ENCODE peak calls at places on chromosomes 1 and 21, in eight cellular contexts. N is AG09319; S is foreskin fibroblast; Y is ecto neural progenitor cell; K is neural crest cell; D is SK-N-MC; I is fibroblast of lung; Z is activated CD4-positive, alpha-beta T cell treated with anti-CD3 and anti-CD28 coated beads for 48 hours. U is an unnamed sample.

GRCh38 chr1:166838766-166839599 is at the start of gene POGK:
- DNase-seq in N (peak), S (peak), Y (peak), K (peak), D (no peak), I (peak), Z (peak), U (peak)

GRCh38 chr1:30148676-30149075 is 574.7 kb downstream of the MATN1 start:
- DNase-seq in N (no peak), S (no peak), Y (no peak), K (no peak), D (no peak), I (no peak), Z (no peak), U (no peak)

GRCh38 chr1:56469640-56470371 is 109.6 kb downstream of the PLPP3 start:
- DNase-seq in N (no peak), S (peak), Y (no peak), K (no peak), D (no peak), I (peak), Z (no peak), U (no peak)

GRCh38 chr1:32992489-32993214 is 28.0 kb upstream of the RNF19B start:
- DNase-seq in N (peak), S (peak), Y (peak), K (no peak), D (no peak), I (peak), Z (peak), U (peak)

GRCh38 chr1:76408303-76408702 is 333.8 kb downstream of the ST6GALNAC3 start:
- DNase-seq in N (no peak), S (no peak), Y (no peak), K (no peak), D (no peak), I (no peak), Z (no peak), U (no peak)

GRCh38 chr1:165925498-165926079 is 98.2 kb downstream of the UCK2 start:
- DNase-seq in N (no peak), S (no peak), Y (no peak), K (no peak), D (no peak), I (no peak), Z (no peak), U (no peak)

GRCh38 chr1:62288224-62288623 is 31.0 kb downstream of the KANK4 start:
- DNase-seq in N (no peak), S (no peak), Y (peak), K (no peak), D (no peak), I (no peak), Z (no peak), U (no peak)

GRCh38 chr1:178061632-178062031 is 32.3 kb upstream of the RASAL2 start:
- DNase-seq in N (no peak), S (no peak), Y (no peak), K (no peak), D (no peak), I (no peak), Z (no peak), U (no peak)

GRCh38 chr1:224879404-224879803 is 50.1 kb upstream of the DNAH14 start:
- DNase-seq in N (no peak), S (peak), Y (no peak), K (no peak), D (no peak), I (peak), Z (no peak), U (no peak)

GRCh38 chr21:44428281-44428942 is 26.9 kb upstream of the LRRC3 start:
- DNase-seq in N (no peak), S (no peak), Y (peak), K (no peak), D (peak), I (no peak), Z (peak), U (no peak)

GRCh38 chr1:116243673-116244101 is 129.4 kb upstream of the ATP1A1 start:
- DNase-seq in N (no peak), S (no peak), Y (no peak), K (no peak), D (no peak), I (no peak), Z (no peak), U (no peak)

GRCh38 chr1:23167353-23168078 is 1.1 kb downstream of the LUZP1 start:
- DNase-seq in N (no peak), S (peak), Y (peak), K (peak), D (no peak), I (peak), Z (peak), U (peak)

GRCh38 chr1:177181631-177182291 is 11.0 kb downstream of the BRINP2 start:
- DNase-seq in N (peak), S (peak), Y (peak), K (peak), D (no peak), I (peak), Z (peak), U (peak)

GRCh38 chr1:24018611-24019580 is 38.8 kb upstream of the SRSF10 start:
- DNase-seq in N (peak), S (peak), Y (peak), K (no peak), D (peak), I (peak), Z (no peak), U (peak)

GRCh38 chr1:224343679-224344078 is 13.0 kb upstream of the CNIH4 start:
- DNase-seq in N (no peak), S (peak), Y (no peak), K (no peak), D (no peak), I (peak), Z (no peak), U (no peak)

GRCh38 chr1:201737350-201738060 is 91.5 kb upstream of the IPO9 start:
- DNase-seq in N (no peak), S (peak), Y (peak), K (no peak), D (no peak), I (peak), Z (no peak), U (peak)

GRCh38 chr1:2597441-2598328 is 11.1 kb downstream of the PRXL2B start:
- DNase-seq in N (no peak), S (no peak), Y (no peak), K (no peak), D (no peak), I (no peak), Z (no peak), U (no peak)

GRCh38 chr1:166920561-166921475 is 44.8 kb upstream of the TADA1 start:
- DNase-seq in N (no peak), S (peak), Y (peak), K (peak), D (no peak), I (no peak), Z (peak), U (no peak)

GRCh38 chr1:201265771-201266170 is 17.5 kb upstream of the PKP1 start:
- DNase-seq in N (no peak), S (peak), Y (no peak), K (no peak), D (no peak), I (peak), Z (no peak), U (no peak)

GRCh38 chr21:21101911-21102310 is 103.7 kb downstream of the NCAM2 start:
- DNase-seq in N (no peak), S (peak), Y (no peak), K (peak), D (no peak), I (peak), Z (no peak), U (peak)

GRCh38 chr1:94094466-94095111 is 26.4 kb downstream of the ABCA4 start:
- DNase-seq in N (peak), S (peak), Y (no peak), K (no peak), D (no peak), I (peak), Z (no peak), U (peak)

GRCh38 chr1:37363535-37363934 is 110.8 kb upstream of the ZC3H12A start:
- DNase-seq in N (no peak), S (no peak), Y (no peak), K (no peak), D (no peak), I (no peak), Z (no peak), U (no peak)

U was measured in astrocyte of the cerebellum.